ENCODE peak calls at places on chromosomes 7 and 10, in seven cellular contexts. H, M, N, C, W, X and I are unnamed samples.

GRCh38 chr7:26233902-26234511 is 32.5 kb downstream of the CBX3 start:
- DNase-seq in H (no peak), M (no peak), N (no peak), C (no peak), W (no peak), X (no peak), I (no peak)

GRCh38 chr10:101467286-101467770 is 113.4 kb downstream of the BTRC start:
- DNase-seq in H (peak), M (peak), N (peak), C (peak), W (peak), X (peak), I (peak)

GRCh38 chr7:92639213-92639896 is 49.2 kb upstream of the FAM133B start:
- DNase-seq in H (no peak), M (no peak), N (no peak), C (no peak), W (no peak), X (no peak), I (no peak)

GRCh38 chr10:111123883-111124282 is 47.1 kb downstream of the ADRA2A start:
- DNase-seq in H (no peak), M (no peak), N (no peak), C (no peak), W (no peak), X (no peak), I (no peak)

GRCh38 chr7:154579711-154580110 is 423.2 kb downstream of the PAXIP1 start:
- DNase-seq in H (no peak), M (no peak), N (no peak), C (no peak), W (no peak), X (no peak), I (no peak)

GRCh38 chr10:90274721-90275468 is 573.5 kb downstream of the KIF20B start:
- DNase-seq in H (no peak), M (no peak), N (no peak), C (no peak), W (no peak), X (no peak), I (no peak)

GRCh38 chr7:51680594-51681409 is 364.2 kb upstream of the COBL start:
- DNase-seq in H (no peak), M (no peak), N (no peak), C (no peak), W (no peak), X (no peak), I (no peak)

GRCh38 chr10:77505431-77506334 is 131.9 kb downstream of the KCNMA1 start:
- DNase-seq in H (peak), M (no peak), N (no peak), C (no peak), W (no peak), X (peak), I (peak)

GRCh38 chr7:2116086-2116810 is 116.5 kb downstream of the MAD1L1 start:
- DNase-seq in H (no peak), M (peak), N (no peak), C (no peak), W (no peak), X (peak), I (peak)

GRCh38 chr7:86908948-86909347 is 150.5 kb downstream of the ELAPOR2 start:
- DNase-seq in H (no peak), M (no peak), N (no peak), C (peak), W (no peak), X (no peak), I (no peak)

GRCh38 chr10:7432884-7433726 is 22.3 kb upstream of the SFMBT2 start:
- DNase-seq in H (no peak), M (no peak), N (no peak), C (no peak), W (no peak), X (no peak), I (no peak)

GRCh38 chr7:114715907-114716306 is 206.0 kb upstream of the MDFIC start:
- DNase-seq in H (no peak), M (no peak), N (no peak), C (no peak), W (no peak), X (no peak), I (no peak)

GRCh38 chr10:95408931-95409873 is 118.4 kb upstream of the PDLIM1 start:
- DNase-seq in H (no peak), M (no peak), N (no peak), C (no peak), W (no peak), X (no peak), I (no peak)

GRCh38 chr10:3563298-3563697 is 221.7 kb downstream of the KLF6 start:
- DNase-seq in H (no peak), M (no peak), N (no peak), C (no peak), W (no peak), X (no peak), I (no peak)

GRCh38 chr10:88810196-88810961 is 7.8 kb downstream of the LIPM start:
- DNase-seq in H (peak), M (peak), N (peak), C (peak), W (peak), X (peak), I (peak)

GRCh38 chr10:21517134-21517982 is 8.1 kb downstream of the SKIDA1 start:
- DNase-seq in H (peak), M (no peak), N (peak), C (peak), W (peak), X (no peak), I (no peak)

GRCh38 chr7:52669031-52669430 is 366.4 kb upstream of the POM121L12 start:
- DNase-seq in H (no peak), M (no peak), N (peak), C (no peak), W (peak), X (no peak), I (no peak)

GRCh38 chr10:111515264-111515663 is 438.4 kb downstream of the ADRA2A start:
- DNase-seq in H (no peak), M (no peak), N (no peak), C (peak), W (no peak), X (no peak), I (no peak)

GRCh38 chr7:26291699-26292538 is at the start of gene SNX10:
- DNase-seq in H (peak), M (peak), N (peak), C (peak), W (peak), X (peak), I (no peak)

GRCh38 chr7:89104748-89105685 is 309.5 kb upstream of the TEX47 start:
- DNase-seq in H (no peak), M (no peak), N (no peak), C (no peak), W (no peak), X (no peak), I (no peak)

GRCh38 chr10:69644658-69645295 is 14.7 kb downstream of the FAM241B start:
- DNase-seq in H (peak), M (peak), N (peak), C (no peak), W (peak), X (peak), I (no peak)

GRCh38 chr10:94282369-94282768 is 80.4 kb downstream of the NOC3L start:
- DNase-seq in H (no peak), M (no peak), N (no peak), C (no peak), W (no peak), X (no peak), I (no peak)

GRCh38 chr10:787933-788651 is 98.6 kb upstream of the DIP2C start:
- DNase-seq in H (no peak), M (no peak), N (no peak), C (no peak), W (peak), X (no peak), I (no peak)

GRCh38 chr10:88297103-88297502 is 286.0 kb downstream of the RNLS start:
- DNase-seq in H (no peak), M (no peak), N (no peak), C (peak), W (no peak), X (no peak), I (no peak)

GRCh38 chr10:123421461-123421860 is 244.7 kb upstream of the GPR26 start:
- DNase-seq in H (no peak), M (no peak), N (no peak), C (no peak), W (no peak), X (no peak), I (no peak)

GRCh38 chr7:26328498-26329390 is 37.1 kb downstream of the SNX10 start:
- DNase-seq in H (no peak), M (no peak), N (no peak), C (no peak), W (no peak), X (no peak), I (no peak)

GRCh38 chr7:98232799-98233198 is 19.2 kb downstream of the TECPR1 start:
- DNase-seq in H (no peak), M (no peak), N (no peak), C (no peak), W (no peak), X (no peak), I (no peak)

GRCh38 chr7:98233241-98234070 is 18.6 kb downstream of the TECPR1 start:
- DNase-seq in H (no peak), M (no peak), N (no peak), C (no peak), W (peak), X (no peak), I (no peak)

GRCh38 chr7:98230746-98231471 is 19.7 kb downstream of the BHLHA15 start:
- DNase-seq in H (no peak), M (no peak), N (no peak), C (no peak), W (peak), X (no peak), I (no peak)

GRCh38 chr7:98231489-98232275 is 20.4 kb downstream of the TECPR1 start:
- DNase-seq in H (no peak), M (no peak), N (no peak), C (no peak), W (peak), X (no peak), I (no peak)

DNA sequence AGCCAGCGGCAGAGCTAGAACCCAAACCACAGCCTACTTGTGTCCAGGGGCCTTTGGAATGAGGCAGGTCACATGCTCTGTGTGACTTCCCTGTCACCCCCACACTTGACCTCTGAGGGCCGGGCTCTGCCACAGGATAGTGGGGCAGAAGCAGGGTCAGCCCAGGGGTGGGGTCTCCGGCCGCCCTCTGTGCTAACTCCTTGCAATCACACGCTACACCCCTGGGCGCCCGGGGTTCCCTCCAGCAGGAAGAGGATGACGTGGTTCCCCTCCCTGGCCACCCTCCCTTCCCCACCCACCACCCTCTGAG is 19.8 kb downstream of the TECPR1 start:
- DNase-seq in H (no peak), M (no peak), N (no peak), C (no peak), W (peak), X (no peak), I (no peak)
- H3K4me2 ChIP-seq in H (no peak), M (no peak), N (no peak), C (no peak), W (no peak), X (no peak), I (no peak)

DNA sequence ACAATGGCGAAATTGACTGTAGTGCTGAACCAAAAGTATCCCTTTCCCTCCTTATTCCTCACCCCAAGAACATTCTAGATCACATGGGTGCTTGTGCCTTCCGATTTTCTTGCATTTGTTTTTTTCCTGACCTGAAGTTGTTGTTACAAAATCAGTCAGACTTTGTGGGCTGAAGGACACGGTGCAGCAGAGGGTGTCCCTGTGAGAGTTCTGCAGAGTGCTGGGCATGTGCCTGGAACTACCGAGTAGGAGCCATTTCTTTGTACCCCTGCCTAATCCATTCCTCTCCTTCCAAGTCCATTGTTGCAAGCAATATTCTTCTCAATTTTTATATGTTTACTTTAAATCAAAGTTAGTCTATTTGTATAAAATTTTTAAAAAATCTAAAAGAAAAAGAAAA is 35.3 kb upstream of the GJD4 start:
- DNase-seq in H (no peak), M (no peak), N (no peak), C (no peak), W (no peak), X (no peak), I (no peak)
- H3K27ac ChIP-seq in H (no peak), M (no peak), N (no peak), C (no peak), W (no peak), X (no peak), I (no peak)

GRCh38 chr7:31251441-31251840 is 89.1 kb downstream of the NEUROD6 start:
- DNase-seq in H (no peak), M (no peak), N (peak), C (no peak), W (no peak), X (no peak), I (peak)
- TF ChIP-seq CTCF in H (no peak), M (no peak), N (peak), C (no peak), W (no peak), X (no peak), I (peak)

GRCh38 chr10:103746598-103746997 is 108.8 kb downstream of the SH3PXD2A start:
- DNase-seq in H (no peak), M (no peak), N (no peak), C (no peak), W (no peak), X (no peak), I (no peak)
- H3K4me2 ChIP-seq in H (no peak), M (no peak), N (no peak), C (no peak), W (no peak), X (peak), I (peak)

GRCh38 chr7:30843741-30844482 is 67.7 kb upstream of the AQP1 start:
- DNase-seq in H (no peak), M (no peak), N (no peak), C (no peak), W (no peak), X (no peak), I (no peak)

GRCh38 chr7:30841801-30842541 is 69.7 kb upstream of the AQP1 start:
- DNase-seq in H (no peak), M (no peak), N (no peak), C (no peak), W (no peak), X (no peak), I (no peak)

GRCh38 chr7:30844483-30844874 is 67.2 kb upstream of the AQP1 start:
- DNase-seq in H (no peak), M (no peak), N (no peak), C (no peak), W (no peak), X (no peak), I (no peak)

GRCh38 chr7:30841025-30841735 is 70.0 kb downstream of the MINDY4 start:
- DNase-seq in H (no peak), M (no peak), N (no peak), C (no peak), W (no peak), X (no peak), I (no peak)

GRCh38 chr7:30842542-30843451 is 68.9 kb upstream of the AQP1 start:
- DNase-seq in H (no peak), M (no peak), N (no peak), C (no peak), W (no peak), X (no peak), I (no peak)
- H3K27ac ChIP-seq in H (no peak), M (no peak), N (no peak), C (no peak), W (peak), X (no peak), I (no peak)

DNA sequence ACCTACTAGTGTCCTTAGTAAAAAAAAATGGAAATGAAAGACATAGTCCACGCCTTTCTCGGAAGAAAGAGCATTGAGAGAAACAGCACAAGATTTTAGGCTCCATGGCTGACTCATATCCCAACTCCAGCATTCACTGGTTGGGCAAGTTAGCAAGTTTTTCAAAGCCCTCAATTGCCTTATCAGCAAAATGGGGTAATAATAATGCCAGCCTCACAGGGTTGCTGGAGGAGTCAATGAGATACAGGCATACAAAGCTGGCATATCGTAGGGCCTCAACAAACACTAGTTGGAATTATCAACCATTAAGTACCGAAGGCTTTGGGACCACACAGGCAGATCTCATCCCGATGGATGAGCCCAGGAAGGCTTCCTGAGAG is 4.0 kb downstream of the HSPA12A start:
- DNase-seq in H (no peak), M (no peak), N (no peak), C (no peak), W (no peak), X (no peak), I (no peak)
- TF ChIP-seq CTCF in H (no peak), M (no peak), N (no peak), C (no peak), W (no peak), X (no peak), I (no peak)

GRCh38 chr7:81213394-81213793 is 294.5 kb upstream of the SEMA3C start:
- DNase-seq in H (no peak), M (no peak), N (no peak), C (no peak), W (no peak), X (no peak), I (no peak)
- H3K4me2 ChIP-seq in H (no peak), M (no peak), N (no peak), C (no peak), W (no peak), X (no peak), I (no peak)

GRCh38 chr7:17233643-17234397 is 64.6 kb upstream of the AHR start:
- DNase-seq in H (no peak), M (no peak), N (no peak), C (no peak), W (no peak), X (no peak), I (no peak)
- H3K27ac ChIP-seq in H (peak), M (no peak), N (no peak), C (peak), W (peak), X (peak), I (peak)

GRCh38 chr7:117673839-117674238 is 194.0 kb downstream of the CFTR start:
- DNase-seq in H (peak), M (peak), N (no peak), C (peak), W (peak), X (peak), I (peak)
- TF ChIP-seq CTCF in H (peak), M (peak), N (peak), C (peak), W (peak), X (peak), I (no peak)